ENCODE peak calls at places on chromosomes 11 and 22, in ten cellular contexts. H is body of pancreas; R is CD8-positive, alpha-beta T cell; C is chondrocyte; I is spleen; B is AG09309; S is B cell; W is psoas muscle; L is right lobe of liver; Z is foreskin fibroblast. A is an unnamed sample.
A peak's percentile ranks its signal among the peaks of the same experiment; 100 is the strongest.

GRCh38 chr11:114310095-114310494 is 13.9 kb downstream of the NNMT start:
- DNase-seq in C (no peak), B (no peak), S (no peak), H (no peak), I (no peak), W (no peak), R (no peak), L (no peak), Z (no peak), A (no peak)

GRCh38 chr22:27635435-27635834 is 166.1 kb downstream of the MN1 start:
- DNase-seq in S (no peak), C (no peak), I (no peak), L (no peak), B (no peak), R (no peak), W (no peak), H (no peak), Z (no peak), A (no peak)

GRCh38 chr11:65794570-65795510 is 8.0 kb downstream of the OVOL1 start:
- DNase-seq in R (no peak), L (no peak), S (no peak), Z (no peak), H (no peak), B (no peak), W (no peak), C (no peak), I (no peak), A (no peak)

GRCh38 chr11:27242591-27242990 is 120.4 kb downstream of the CCDC34 start:
- DNase-seq in C (no peak), L (no peak), Z (no peak), R (no peak), B (peak; percentile 80), S (no peak), W (no peak), I (no peak), H (no peak), A (no peak)

GRCh38 chr22:44827666-44828065 is 75.3 kb downstream of the ARHGAP8 start:
- DNase-seq in C (no peak), W (no peak), R (no peak), Z (no peak), H (no peak), B (no peak), L (peak; percentile 15), I (no peak), S (no peak), A (no peak)

GRCh38 chr11:15308840-15309239 is 194.1 kb downstream of the INSC start:
- DNase-seq in I (no peak), B (no peak), Z (no peak), H (no peak), S (no peak), L (no peak), W (no peak), C (no peak), R (no peak), A (no peak)

GRCh38 chr11:66316849-66317251 is at the start of gene CD248:
- DNase-seq in Z (peak; percentile 84), C (no peak), L (no peak), W (peak; percentile 88), I (peak; percentile 84), H (peak; percentile 40), S (no peak), R (no peak), B (no peak), A (no peak)

GRCh38 chr11:130580372-130580771 is 131.9 kb downstream of the ADAMTS15 start:
- DNase-seq in I (no peak), H (no peak), W (no peak), R (no peak), L (no peak), Z (peak; percentile 69), S (no peak), C (no peak), B (peak; percentile 44), A (no peak)

GRCh38 chr11:17379383-17380180 is 8.9 kb downstream of the KCNJ11 start:
- DNase-seq in Z (no peak), R (no peak), W (no peak), B (no peak), I (no peak), S (no peak), L (no peak), C (no peak), H (no peak), A (no peak)

GRCh38 chr22:46129390-46130041 is 20.8 kb upstream of the PPARA start:
- DNase-seq in H (no peak), W (peak; percentile 88), B (no peak), R (no peak), Z (no peak), I (peak; percentile 89), C (no peak), S (peak; percentile 64), L (peak; percentile 93), A (no peak)

GRCh38 chr11:47524200-47524874 is 28.6 kb downstream of the CELF1 start:
- DNase-seq in S (no peak), I (no peak), L (no peak), C (no peak), B (no peak), W (no peak), Z (no peak), R (no peak), H (peak; percentile 38), A (peak; percentile 39)

GRCh38 chr11:68106165-68106940 is 14.8 kb downstream of the CHKA start:
- DNase-seq in B (no peak), R (no peak), I (no peak), S (no peak), Z (no peak), L (no peak), H (peak; percentile 97), C (no peak), W (no peak), A (no peak)

GRCh38 chr11:65559951-65560537 is 1.9 kb upstream of the LTBP3 start:
- DNase-seq in C (no peak), S (no peak), L (no peak), H (peak; percentile 41), I (no peak), W (no peak), R (no peak), Z (peak; percentile 36), B (no peak), A (no peak)

GRCh38 chr11:73242291-73243092 is 24.4 kb downstream of the P2RY2 start:
- DNase-seq in S (peak; percentile 75), H (peak; percentile 80), Z (peak; percentile 57), B (no peak), C (no peak), I (peak; percentile 94), R (peak; percentile 61), W (peak; percentile 90), L (peak; percentile 76), A (peak; percentile 87)

GRCh38 chr22:20117656-20118571 is 888 bp upstream of the TRMT2A start:
- DNase-seq in S (no peak), I (peak; percentile 92), L (peak; percentile 66), C (peak; percentile 82), Z (no peak), R (no peak), W (peak; percentile 63), H (no peak), B (no peak), A (peak; percentile 79)

DNA sequence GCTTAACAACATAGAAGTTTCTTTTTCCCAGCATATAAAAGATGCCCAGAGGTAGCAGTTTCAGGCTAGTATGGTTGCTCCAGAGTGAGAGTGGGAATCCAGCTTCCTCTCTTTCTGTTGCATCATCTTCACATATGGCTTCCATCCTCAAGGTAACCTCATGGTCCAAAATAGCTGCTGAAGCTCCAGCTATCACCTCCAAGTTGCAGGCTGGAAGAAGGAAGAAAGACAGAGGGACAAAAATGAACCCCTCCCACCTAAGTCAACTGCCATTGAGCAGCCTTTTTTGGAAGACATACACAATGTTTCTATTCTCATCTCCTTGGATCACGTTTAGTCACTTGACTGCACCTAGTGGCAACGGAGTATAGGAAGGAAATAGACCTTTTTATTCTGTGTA is 5.3 kb downstream of the CSF2RB start:
- DNase-seq in H (no peak), W (no peak), C (no peak), Z (no peak), R (no peak), L (no peak), B (no peak), I (no peak), S (no peak), A (no peak)
- TF ChIP-seq CTCF in H (no peak), W (no peak), C (peak; percentile 12), Z (no peak), R (no peak), L (no peak), B (no peak), I (no peak), S (no peak), A (no peak)

GRCh38 chr11:90639687-90640086 is 416.8 kb upstream of the CHORDC1 start:
- DNase-seq in L (no peak), B (no peak), I (no peak), S (no peak), C (no peak), R (no peak), W (no peak), Z (no peak), H (no peak), A (no peak)
- TF ChIP-seq CTCF in L (peak; percentile 52), B (no peak), I (no peak), S (no peak), C (peak; percentile 80), R (no peak), W (no peak), Z (no peak), H (no peak), A (peak; percentile 32)

GRCh38 chr11:70525466-70525865 is 127.1 kb downstream of the CTTN start:
- DNase-seq in I (peak; percentile 53), W (peak; percentile 23), R (no peak), C (peak; percentile 47), B (no peak), Z (no peak), S (peak; percentile 6), L (peak; percentile 24), H (no peak), A (no peak)
- TF ChIP-seq CTCF in I (no peak), W (no peak), R (no peak), C (no peak), B (no peak), Z (no peak), S (no peak), L (no peak), H (no peak), A (no peak)

GRCh38 chr22:25396615-25397200 is 167.8 kb upstream of the GRK3 start:
- DNase-seq in S (no peak), B (no peak), W (no peak), Z (no peak), L (no peak), H (no peak), C (no peak), R (no peak), I (no peak), A (no peak)

GRCh38 chr22:25393121-25393805 is 171.2 kb upstream of the GRK3 start:
- DNase-seq in Z (no peak), C (no peak), B (no peak), H (no peak), S (no peak), W (peak; percentile 34), R (no peak), I (peak; percentile 56), L (no peak), A (no peak)

GRCh38 chr22:25395915-25396314 is 168.6 kb upstream of the GRK3 start:
- DNase-seq in L (peak; percentile 84), H (no peak), C (no peak), S (no peak), I (no peak), Z (no peak), W (peak; percentile 29), R (no peak), B (no peak), A (no peak)

GRCh38 chr22:25397616-25398015 is 166.9 kb upstream of the GRK3 start:
- DNase-seq in L (no peak), H (no peak), S (no peak), R (no peak), B (no peak), C (peak; percentile 5), Z (no peak), W (no peak), I (no peak), A (no peak)

GRCh38 chr22:25395468-25395867 is 169.0 kb upstream of the GRK3 start:
- DNase-seq in S (no peak), Z (no peak), H (no peak), L (no peak), W (peak; percentile 35), R (no peak), C (no peak), I (no peak), B (no peak), A (no peak)
- TF ChIP-seq CTCF in S (no peak), Z (no peak), H (no peak), L (no peak), W (no peak), R (no peak), C (no peak), I (no peak), B (no peak), A (no peak)